ENCODE peak calls at places on chromosomes 4 and X, in ten cellular contexts. X, V, Q, Y, K, O, H, J, C and F are unnamed samples.

GRCh38 chr4:172983014-172983413 is 185.6 kb upstream of the GALNT7 start:
- DNase-seq in Y (peak; percentile 61), O (peak; percentile 48), H (no peak), C (no peak), Q (no peak), V (no peak), J (peak; percentile 36), K (no peak), X (no peak), F (no peak)

GRCh38 chr4:102678107-102678506 is 82.7 kb downstream of the MANBA start:
- DNase-seq in K (no peak), V (no peak), Q (no peak), J (no peak), X (no peak), C (no peak), O (no peak), H (no peak), Y (no peak), F (no peak)

GRCh38 chr4:20859097-20859781 is 159.0 kb downstream of the PACRGL start:
- DNase-seq in X (no peak), H (no peak), V (no peak), K (no peak), O (no peak), J (peak; percentile 7), Q (no peak), C (no peak), Y (no peak), F (no peak)

GRCh38 chrX:152904151-152905080 is 6.5 kb downstream of the ZNF185 start:
- DNase-seq in X (no peak), V (peak; percentile 23), J (peak; percentile 82), H (peak; percentile 51), O (peak; percentile 43), C (peak; percentile 72), Q (peak; percentile 56), Y (peak; percentile 36), K (peak; percentile 75), F (no peak)

GRCh38 chr4:26860922-26861433 is 337 bp downstream of the STIM2 start:
- DNase-seq in Q (peak; percentile 81), X (peak; percentile 71), H (no peak), J (peak; percentile 80), K (peak; percentile 41), O (peak; percentile 69), C (peak; percentile 42), Y (peak; percentile 66), V (peak; percentile 51), F (no peak)

GRCh38 chr4:112327950-112328349 is 30.8 kb downstream of the ALPK1 start:
- DNase-seq in Q (no peak), K (peak; percentile 32), H (no peak), Y (peak; percentile 63), V (no peak), C (peak; percentile 40), X (no peak), O (no peak), J (peak; percentile 75), F (no peak)

GRCh38 chr4:81756042-81756441 is 284.3 kb upstream of the RASGEF1B start:
- DNase-seq in J (no peak), O (no peak), Q (no peak), X (no peak), V (no peak), H (no peak), K (no peak), C (no peak), Y (no peak), F (no peak)

GRCh38 chrX:15758140-15758539 is 20.1 kb downstream of the CA5B start:
- DNase-seq in J (no peak), Y (no peak), X (peak; percentile 49), O (no peak), Q (no peak), H (no peak), C (no peak), K (no peak), V (no peak), F (no peak)

GRCh38 chrX:70470850-70471289 is 26.2 kb downstream of the DLG3 start:
- DNase-seq in Q (no peak), K (no peak), X (no peak), Y (peak; percentile 35), V (no peak), O (no peak), H (no peak), J (no peak), C (no peak), F (no peak)

GRCh38 chr4:185481390-185481789 is 9.9 kb upstream of the CCDC110 start:
- DNase-seq in C (no peak), X (no peak), J (no peak), O (no peak), Y (no peak), H (no peak), Q (no peak), V (no peak), K (no peak), F (no peak)

GRCh38 chr4:110505440-110505839 is 29.5 kb downstream of the ENPEP start:
- DNase-seq in C (no peak), H (no peak), Q (no peak), V (no peak), J (no peak), Y (no peak), K (no peak), X (no peak), O (no peak), F (no peak)

GRCh38 chrX:6225307-6226052 is 3.2 kb downstream of the NLGN4X start:
- DNase-seq in J (peak; percentile 19), O (no peak), K (no peak), V (no peak), Q (no peak), C (no peak), H (no peak), Y (no peak), X (no peak), F (no peak)

GRCh38 chr4:88737304-88738015 is 39.8 kb upstream of the NAP1L5 start:
- DNase-seq in O (no peak), X (no peak), H (no peak), Q (no peak), C (peak; percentile 50), V (no peak), Y (peak; percentile 44), K (peak; percentile 68), J (no peak), F (no peak)

GRCh38 chr4:128386761-128387599 is 99.4 kb upstream of the PGRMC2 start:
- DNase-seq in J (peak; percentile 98), X (no peak), K (peak; percentile 39), Q (no peak), O (peak; percentile 95), Y (peak; percentile 98), C (no peak), V (no peak), H (peak; percentile 79), F (peak; percentile 77)

GRCh38 chr4:16052939-16053338 is 30.9 kb downstream of the PROM1 start:
- DNase-seq in H (no peak), Q (no peak), X (no peak), C (no peak), O (no peak), J (no peak), K (no peak), V (no peak), Y (no peak), F (no peak)

GRCh38 chrX:38694394-38694793 is 106.9 kb upstream of the MID1IP1 start:
- DNase-seq in V (no peak), Q (no peak), J (peak; percentile 11), Y (no peak), X (no peak), O (no peak), C (no peak), H (no peak), K (no peak), F (no peak)

GRCh38 chrX:10579753-10580060 is 40.7 kb downstream of the MID1 start:
- DNase-seq in V (no peak), H (no peak), Y (peak; percentile 50), J (peak; percentile 57), Q (no peak), X (no peak), O (no peak), K (no peak), C (no peak), F (no peak)